ENCODE peak calls at places on chromosomes 6 and 20, in ten cellular contexts. T is astrocyte, K is H1, Y is OCI-LY7, L is fibroblast of lung, O is IMR-90, J is mammary epithelial cell, F is neural progenitor cell, P is SK-N-SH, H is MM.1S. M is an unnamed sample.

GRCh38 chr6:140879861-140880260 is 1252.9 kb upstream of the GJE1 start:
- DNase-seq in T (peak; percentile 62), H (no peak), F (no peak), L (peak; percentile 93), P (no peak), K (no peak), O (peak; percentile 83), J (peak; percentile 65), Y (no peak), M (no peak)

GRCh38 chr20:4046311-4046924 is 31.1 kb upstream of the RNF24 start:
- DNase-seq in Y (no peak), J (no peak), P (no peak), O (no peak), F (peak; percentile 18), K (no peak), H (no peak), T (no peak), L (no peak), M (no peak)

GRCh38 chr6:30364591-30364990 is 19.6 kb downstream of the RPP21 start:
- DNase-seq in L (no peak), T (no peak), J (no peak), H (no peak), Y (peak; percentile 11), K (no peak), P (no peak), F (peak; percentile 10), O (no peak), M (no peak)

GRCh38 chr6:118860880-118861279 is 33.1 kb upstream of the ASF1A start:
- DNase-seq in L (no peak), H (no peak), F (no peak), P (no peak), J (no peak), K (no peak), T (no peak), O (no peak), Y (no peak), M (no peak)

GRCh38 chr20:22471156-22471836 is 113.1 kb downstream of the FOXA2 start:
- DNase-seq in P (no peak), O (no peak), J (no peak), Y (no peak), H (no peak), K (no peak), F (no peak), T (no peak), L (no peak), M (no peak)

GRCh38 chr20:409697-410559 is 1.8 kb downstream of the RBCK1 start:
- DNase-seq in L (no peak), H (no peak), K (no peak), P (no peak), Y (peak; percentile 41), J (no peak), O (no peak), F (no peak), T (no peak), M (no peak)

GRCh38 chr20:62555642-62556420 is 80.0 kb upstream of the GATA5 start:
- DNase-seq in T (no peak), Y (no peak), H (no peak), J (no peak), F (no peak), P (peak; percentile 61), O (no peak), K (no peak), L (no peak), M (no peak)

GRCh38 chr20:33433465-33433864 is 10.1 kb downstream of the SNTA1 start:
- DNase-seq in K (no peak), Y (no peak), J (no peak), F (no peak), H (no peak), T (no peak), L (no peak), O (no peak), P (no peak), M (no peak)

GRCh38 chr6:137681445-137682009 is 185.5 kb upstream of the TNFAIP3 start:
- DNase-seq in L (no peak), H (no peak), F (no peak), J (no peak), O (no peak), Y (no peak), P (no peak), T (no peak), K (no peak), M (no peak)

GRCh38 chr6:98769546-98769945 is 64.8 kb upstream of the POU3F2 start:
- DNase-seq in T (peak; percentile 40), H (peak; percentile 67), J (peak; percentile 20), K (no peak), L (no peak), F (peak; percentile 23), O (peak; percentile 4), P (no peak), Y (peak; percentile 27), M (no peak)

GRCh38 chr6:98759459-98759858 is 74.9 kb upstream of the POU3F2 start:
- DNase-seq in Y (no peak), H (no peak), K (no peak), O (no peak), T (no peak), J (no peak), F (no peak), L (no peak), P (no peak), M (no peak)

DNA sequence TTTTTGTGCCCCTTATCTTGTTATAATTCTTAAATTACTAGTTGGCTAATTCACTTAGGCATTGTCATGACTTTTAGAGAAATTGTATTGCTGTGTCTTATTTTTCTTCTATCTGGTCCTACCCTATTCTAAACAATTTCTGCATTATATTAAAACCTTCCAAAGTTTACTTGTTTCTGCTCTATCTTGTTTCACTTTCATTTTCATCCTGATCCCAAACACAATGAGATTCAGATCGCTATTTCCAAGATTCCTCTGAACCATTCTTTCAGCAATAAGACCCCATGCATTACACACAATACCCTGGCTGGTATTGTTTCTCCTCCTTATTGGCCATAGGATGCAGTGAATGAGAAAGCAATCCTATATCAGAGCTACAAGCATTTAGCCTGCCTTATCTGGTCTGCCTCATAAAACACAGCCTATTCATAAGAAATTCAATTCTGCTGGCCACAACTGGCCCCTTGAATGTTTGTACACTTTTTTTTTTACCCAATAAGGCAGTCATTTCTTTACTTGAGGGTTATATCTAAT is 69.9 kb upstream of the POU3F2 start:
- DNase-seq in K (no peak), F (no peak), O (peak; percentile 0), L (no peak), Y (no peak), T (peak; percentile 22), P (no peak), J (no peak), H (peak; percentile 7), M (peak; percentile 5)
- H4K20me1 ChIP-seq in K (no peaks in the 10 kb centered on the region), F (no peaks in the 10 kb centered on the region), O (no peaks in the 10 kb centered on the region), L (no peaks in the 10 kb centered on the region), Y (no peaks in the 10 kb centered on the region), T (no peaks in the 10 kb centered on the region), P (no peaks in the 10 kb centered on the region), J (no peaks in the 10 kb centered on the region), H (no peaks in the 10 kb centered on the region), M (no peaks in the 10 kb centered on the region)

DNA sequence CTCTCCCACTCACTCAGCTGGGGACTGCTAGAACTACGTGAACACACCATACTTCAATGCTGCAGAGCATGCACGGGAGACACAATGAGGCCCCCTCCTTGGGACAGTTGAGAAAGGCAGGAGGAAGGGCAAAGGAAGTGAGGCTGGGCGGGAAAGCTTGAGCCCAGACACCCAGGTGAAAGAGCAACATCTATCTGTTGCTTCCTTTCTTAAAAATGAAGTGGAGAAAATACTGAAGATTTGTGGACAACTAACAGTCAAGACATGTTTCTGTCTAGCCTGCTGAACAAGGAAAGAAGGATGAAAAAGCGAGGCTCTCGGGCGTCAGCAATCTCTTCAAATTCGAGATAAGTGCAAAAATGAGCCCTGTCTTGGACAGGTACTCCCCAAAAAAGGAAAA is 3.0 kb upstream of the NNAT start:
- DNase-seq in K (no peak), J (no peak), T (no peak), F (no peak), H (no peak), Y (no peak), P (no peak), O (no peak), L (no peak), M (no peak)
- H4K20me1 ChIP-seq in K (peaks cover 3% of the 10 kb centered on the region), J (peaks cover 16% of the 10 kb centered on the region), T (peaks cover 99% of the 10 kb centered on the region), F (peaks cover 48% of the 10 kb centered on the region), H (no peaks in the 10 kb centered on the region), Y (peaks cover 6% of the 10 kb centered on the region), P (peaks cover 64% of the 10 kb centered on the region), O (peaks cover 90% of the 10 kb centered on the region), L (no peaks in the 10 kb centered on the region), M (no peaks in the 10 kb centered on the region)

GRCh38 chr6:155967326-155967725 is 511.7 kb upstream of the NOX3 start:
- DNase-seq in K (no peak), Y (no peak), L (no peak), F (no peak), T (no peak), J (no peak), H (no peak), O (no peak), P (no peak), M (no peak)
- H4K20me1 ChIP-seq in K (no peaks in the 10 kb centered on the region), Y (no peaks in the 10 kb centered on the region), L (no peaks in the 10 kb centered on the region), F (no peaks in the 10 kb centered on the region), T (no peaks in the 10 kb centered on the region), J (no peaks in the 10 kb centered on the region), H (no peaks in the 10 kb centered on the region), O (no peaks in the 10 kb centered on the region), P (no peaks in the 10 kb centered on the region), M (no peaks in the 10 kb centered on the region)

GRCh38 chr6:57104350-57104749 is 14.4 kb downstream of the ZNF451 start:
- DNase-seq in F (no peak), Y (no peak), L (no peak), H (no peak), T (no peak), K (no peak), J (no peak), P (no peak), O (no peak), M (no peak)
- H4K20me1 ChIP-seq in F (peaks cover 65% of the 10 kb centered on the region), Y (peaks cover 36% of the 10 kb centered on the region), L (no peaks in the 10 kb centered on the region), H (peaks cover 3% of the 10 kb centered on the region), T (peaks cover 60% of the 10 kb centered on the region), K (peaks cover 4% of the 10 kb centered on the region), J (peaks cover 2% of the 10 kb centered on the region), P (peaks cover 5% of the 10 kb centered on the region), O (peaks cover 21% of the 10 kb centered on the region), M (peaks cover 15% of the 10 kb centered on the region)

M was measured in endothelial cell of umbilical vein.